ENCODE peak calls at places on chromosome 11, in six cellular contexts. One of them, this sample, is unnamed.

GRCh38 chr11:29119691-29120328 is 897.0 kb downstream of the KCNA4 start:
- DNase-seq in A673: peak
- DNase-seq in body of pancreas: no peak
- DNase-seq in MM.1S: no peak
- DNase-seq in cardiac fibroblast: peak
- DNase-seq in CD14-positive monocyte: no peak
- DNase-seq in this sample: no peak

GRCh38 chr11:110182886-110183285 is 89.7 kb downstream of the ZC3H12C start:
- DNase-seq in MM.1S: no peak
- DNase-seq in body of pancreas: no peak
- DNase-seq in cardiac fibroblast: peak
- DNase-seq in A673: no peak
- DNase-seq in CD14-positive monocyte: no peak
- DNase-seq in this sample: no peak

GRCh38 chr11:65917434-65918210 is 1.2 kb downstream of the C11orf68 start:
- DNase-seq in body of pancreas: no peak
- DNase-seq in cardiac fibroblast: no peak
- DNase-seq in A673: no peak
- DNase-seq in MM.1S: no peak
- DNase-seq in CD14-positive monocyte: no peak
- DNase-seq in this sample: no peak

GRCh38 chr11:130815921-130816320 is 100.4 kb downstream of the SNX19 start:
- DNase-seq in A673: no peak
- DNase-seq in cardiac fibroblast: no peak
- DNase-seq in MM.1S: no peak
- DNase-seq in body of pancreas: no peak
- DNase-seq in CD14-positive monocyte: no peak
- DNase-seq in this sample: no peak

GRCh38 chr11:76392889-76393288 is 11.8 kb downstream of the GVQW3 start:
- DNase-seq in MM.1S: no peak
- DNase-seq in cardiac fibroblast: no peak
- DNase-seq in A673: no peak
- DNase-seq in CD14-positive monocyte: no peak
- DNase-seq in body of pancreas: no peak
- DNase-seq in this sample: no peak

GRCh38 chr11:76369406-76369805 is 11.5 kb downstream of the THAP12 start:
- DNase-seq in body of pancreas: peak
- DNase-seq in cardiac fibroblast: no peak
- DNase-seq in MM.1S: no peak
- DNase-seq in A673: no peak
- DNase-seq in CD14-positive monocyte: no peak
- DNase-seq in this sample: no peak

GRCh38 chr11:3832816-3833215 is 7.9 kb downstream of the RHOG start:
- DNase-seq in A673: no peak
- DNase-seq in CD14-positive monocyte: no peak
- DNase-seq in cardiac fibroblast: no peak
- DNase-seq in body of pancreas: no peak
- DNase-seq in MM.1S: no peak
- DNase-seq in this sample: no peak

GRCh38 chr11:73272680-73273038 is 521 bp downstream of the P2RY6 start:
- DNase-seq in cardiac fibroblast: no peak
- DNase-seq in CD14-positive monocyte: no peak
- DNase-seq in A673: no peak
- DNase-seq in MM.1S: no peak
- DNase-seq in body of pancreas: no peak
- DNase-seq in this sample: no peak

GRCh38 chr11:2473361-2474058 is 28.7 kb downstream of the KCNQ1 start:
- DNase-seq in body of pancreas: no peak
- DNase-seq in A673: no peak
- DNase-seq in CD14-positive monocyte: no peak
- DNase-seq in MM.1S: no peak
- DNase-seq in cardiac fibroblast: no peak
- DNase-seq in this sample: no peak
- TF ChIP-seq CTCF in body of pancreas: no peak
- TF ChIP-seq CTCF in A673: no peak
- TF ChIP-seq CTCF in CD14-positive monocyte: no peak
- TF ChIP-seq CTCF in MM.1S: no peak
- TF ChIP-seq CTCF in cardiac fibroblast: no peak
- TF ChIP-seq CTCF in this sample: no peak

DNA sequence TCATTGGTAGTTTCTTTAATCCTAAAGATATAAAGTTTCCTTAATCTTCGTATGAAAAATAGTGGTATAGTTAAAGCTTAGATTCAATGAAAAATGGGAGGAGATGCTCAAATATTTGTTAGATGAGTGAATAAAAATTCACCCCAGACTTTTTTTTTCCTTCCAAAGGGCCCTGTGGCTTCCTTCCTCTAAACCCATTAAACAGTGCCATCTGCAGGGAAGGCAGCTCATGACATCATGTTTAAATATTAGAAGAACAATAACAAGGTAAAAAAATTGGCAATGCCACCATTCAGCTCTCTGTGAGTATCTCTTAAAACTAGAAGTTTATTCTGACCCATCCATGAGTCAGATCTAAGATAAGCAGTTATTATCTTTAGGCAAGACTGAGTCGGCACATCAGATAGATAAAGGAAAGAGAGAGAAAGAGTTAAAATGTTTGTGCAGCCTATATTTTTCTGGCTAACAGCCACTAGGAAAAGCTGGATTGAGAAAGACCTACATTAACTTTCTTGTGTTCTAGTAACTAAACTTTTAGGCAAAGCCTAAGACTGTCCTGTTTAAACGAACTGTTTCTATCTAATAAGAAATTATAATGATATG is 19.1 kb upstream of the OOSP1 start:
- DNase-seq in A673: peak
- DNase-seq in CD14-positive monocyte: no peak
- DNase-seq in MM.1S: peak
- DNase-seq in cardiac fibroblast: peak
- DNase-seq in body of pancreas: peak
- DNase-seq in this sample: peak
- TF ChIP-seq CTCF in A673: peak
- TF ChIP-seq CTCF in CD14-positive monocyte: peak
- TF ChIP-seq CTCF in MM.1S: peak
- TF ChIP-seq CTCF in cardiac fibroblast: peak
- TF ChIP-seq CTCF in body of pancreas: peak
- TF ChIP-seq CTCF in this sample: peak

GRCh38 chr11:72195518-72195917 is 3.6 kb downstream of the FOLR1 start:
- DNase-seq in body of pancreas: no peak
- DNase-seq in MM.1S: no peak
- DNase-seq in cardiac fibroblast: no peak
- DNase-seq in CD14-positive monocyte: no peak
- DNase-seq in A673: no peak
- DNase-seq in this sample: no peak

GRCh38 chr11:72190581-72191205 is 1.2 kb upstream of the FOLR1 start:
- DNase-seq in MM.1S: no peak
- DNase-seq in CD14-positive monocyte: no peak
- DNase-seq in cardiac fibroblast: no peak
- DNase-seq in A673: no peak
- DNase-seq in body of pancreas: no peak
- DNase-seq in this sample: no peak

GRCh38 chr11:72191961-72192381 is at the start of gene FOLR1:
- DNase-seq in CD14-positive monocyte: no peak
- DNase-seq in MM.1S: no peak
- DNase-seq in body of pancreas: no peak
- DNase-seq in cardiac fibroblast: no peak
- DNase-seq in A673: no peak
- DNase-seq in this sample: no peak

DNA sequence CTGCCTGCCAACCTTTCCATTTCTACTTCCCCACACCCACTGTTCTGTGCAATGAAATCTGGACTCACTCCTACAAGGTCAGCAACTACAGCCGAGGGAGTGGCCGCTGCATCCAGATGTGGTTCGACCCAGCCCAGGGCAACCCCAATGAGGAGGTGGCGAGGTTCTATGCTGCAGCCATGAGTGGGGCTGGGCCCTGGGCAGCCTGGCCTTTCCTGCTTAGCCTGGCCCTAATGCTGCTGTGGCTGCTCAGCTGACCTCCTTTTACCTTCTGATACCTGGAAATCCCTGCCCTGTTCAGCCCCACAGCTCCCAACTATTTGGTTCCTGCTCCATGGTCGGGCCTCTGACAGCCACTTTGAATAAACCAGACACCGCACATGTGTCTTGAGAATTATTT is 4.0 kb downstream of the FOLR1 start:
- DNase-seq in A673: no peak
- DNase-seq in body of pancreas: no peak
- DNase-seq in MM.1S: no peak
- DNase-seq in cardiac fibroblast: no peak
- DNase-seq in CD14-positive monocyte: no peak
- DNase-seq in this sample: no peak
- TF ChIP-seq CTCF in A673: no peak
- TF ChIP-seq CTCF in body of pancreas: no peak
- TF ChIP-seq CTCF in MM.1S: no peak
- TF ChIP-seq CTCF in cardiac fibroblast: no peak
- TF ChIP-seq CTCF in CD14-positive monocyte: no peak
- TF ChIP-seq CTCF in this sample: no peak

GRCh38 chr11:63023851-63024648 is 8.4 kb upstream of the SLC22A8 start:
- DNase-seq in cardiac fibroblast: peak
- DNase-seq in body of pancreas: peak
- DNase-seq in CD14-positive monocyte: peak
- DNase-seq in MM.1S: peak
- DNase-seq in A673: peak
- DNase-seq in this sample: peak

GRCh38 chr11:63023415-63023814 is 7.8 kb upstream of the SLC22A8 start:
- DNase-seq in A673: no peak
- DNase-seq in cardiac fibroblast: no peak
- DNase-seq in CD14-positive monocyte: no peak
- DNase-seq in MM.1S: no peak
- DNase-seq in body of pancreas: no peak
- DNase-seq in this sample: no peak

GRCh38 chr11:63022422-63022821 is 6.8 kb upstream of the SLC22A8 start:
- DNase-seq in cardiac fibroblast: no peak
- DNase-seq in CD14-positive monocyte: no peak
- DNase-seq in A673: no peak
- DNase-seq in MM.1S: no peak
- DNase-seq in body of pancreas: no peak
- DNase-seq in this sample: no peak

GRCh38 chr11:63019506-63019905 is 3.9 kb upstream of the SLC22A8 start:
- DNase-seq in body of pancreas: no peak
- DNase-seq in MM.1S: no peak
- DNase-seq in A673: no peak
- DNase-seq in CD14-positive monocyte: no peak
- DNase-seq in cardiac fibroblast: no peak
- DNase-seq in this sample: no peak

DNA sequence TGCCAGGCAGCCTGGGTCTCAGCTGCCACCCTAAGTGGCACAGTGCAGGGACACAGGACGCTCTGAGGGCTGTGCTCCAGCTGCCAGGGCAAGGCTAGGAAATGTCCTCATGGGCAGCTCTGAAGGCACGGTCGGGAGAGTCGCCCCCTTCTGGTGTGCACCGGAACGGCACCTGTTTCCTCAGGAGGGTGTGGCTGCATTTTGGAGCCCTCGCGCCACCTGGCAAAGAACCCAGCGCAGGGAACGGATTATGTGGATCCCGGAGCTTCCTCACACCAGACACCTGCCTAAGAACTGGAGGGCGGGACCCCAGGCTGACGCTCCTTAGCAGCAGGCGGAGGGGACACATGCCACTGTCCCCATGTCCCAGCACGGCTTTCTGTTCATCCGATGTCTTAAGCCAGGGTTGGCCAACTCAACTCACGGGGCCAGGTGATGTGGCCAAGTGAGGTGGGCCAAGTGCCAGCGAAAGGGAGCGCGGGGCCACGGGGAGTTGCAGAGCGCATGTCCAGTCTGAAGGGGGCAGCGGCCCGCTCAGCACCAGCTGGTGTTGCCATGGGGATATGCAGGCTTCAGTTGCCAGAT is 5.1 kb upstream of the SLC22A8 start:
- DNase-seq in cardiac fibroblast: no peak
- DNase-seq in A673: peak
- DNase-seq in body of pancreas: no peak
- DNase-seq in CD14-positive monocyte: no peak
- DNase-seq in MM.1S: peak
- DNase-seq in this sample: no peak
- TF ChIP-seq CTCF in cardiac fibroblast: peak
- TF ChIP-seq CTCF in A673: peak
- TF ChIP-seq CTCF in body of pancreas: no peak
- TF ChIP-seq CTCF in CD14-positive monocyte: no peak
- TF ChIP-seq CTCF in MM.1S: peak
- TF ChIP-seq CTCF in this sample: peak

GRCh38 chr11:48116843-48117242 is 99.8 kb upstream of the OR4B1 start:
- DNase-seq in MM.1S: peak
- DNase-seq in CD14-positive monocyte: no peak
- DNase-seq in body of pancreas: no peak
- DNase-seq in A673: peak
- DNase-seq in cardiac fibroblast: peak
- DNase-seq in this sample: no peak
- TF ChIP-seq CTCF in MM.1S: peak
- TF ChIP-seq CTCF in CD14-positive monocyte: peak
- TF ChIP-seq CTCF in body of pancreas: no peak
- TF ChIP-seq CTCF in A673: peak
- TF ChIP-seq CTCF in cardiac fibroblast: peak
- TF ChIP-seq CTCF in this sample: no peak

GRCh38 chr11:95095858-95096587 is 6.4 kb downstream of the ENDOD1 start:
- DNase-seq in cardiac fibroblast: peak
- DNase-seq in MM.1S: peak
- DNase-seq in CD14-positive monocyte: no peak
- DNase-seq in body of pancreas: no peak
- DNase-seq in A673: peak
- DNase-seq in this sample: peak

GRCh38 chr11:95089620-95090542 is at the start of gene ENDOD1:
- DNase-seq in cardiac fibroblast: peak
- DNase-seq in A673: peak
- DNase-seq in body of pancreas: peak
- DNase-seq in CD14-positive monocyte: peak
- DNase-seq in MM.1S: peak
- DNase-seq in this sample: peak

GRCh38 chr11:95091663-95092062 is 2.0 kb downstream of the ENDOD1 start:
- DNase-seq in MM.1S: no peak
- DNase-seq in body of pancreas: no peak
- DNase-seq in cardiac fibroblast: no peak
- DNase-seq in A673: no peak
- DNase-seq in CD14-positive monocyte: no peak
- DNase-seq in this sample: no peak

GRCh38 chr11:95093548-95093947 is 3.9 kb downstream of the ENDOD1 start:
- DNase-seq in cardiac fibroblast: no peak
- DNase-seq in A673: peak
- DNase-seq in body of pancreas: no peak
- DNase-seq in MM.1S: no peak
- DNase-seq in CD14-positive monocyte: no peak
- DNase-seq in this sample: no peak

DNA sequence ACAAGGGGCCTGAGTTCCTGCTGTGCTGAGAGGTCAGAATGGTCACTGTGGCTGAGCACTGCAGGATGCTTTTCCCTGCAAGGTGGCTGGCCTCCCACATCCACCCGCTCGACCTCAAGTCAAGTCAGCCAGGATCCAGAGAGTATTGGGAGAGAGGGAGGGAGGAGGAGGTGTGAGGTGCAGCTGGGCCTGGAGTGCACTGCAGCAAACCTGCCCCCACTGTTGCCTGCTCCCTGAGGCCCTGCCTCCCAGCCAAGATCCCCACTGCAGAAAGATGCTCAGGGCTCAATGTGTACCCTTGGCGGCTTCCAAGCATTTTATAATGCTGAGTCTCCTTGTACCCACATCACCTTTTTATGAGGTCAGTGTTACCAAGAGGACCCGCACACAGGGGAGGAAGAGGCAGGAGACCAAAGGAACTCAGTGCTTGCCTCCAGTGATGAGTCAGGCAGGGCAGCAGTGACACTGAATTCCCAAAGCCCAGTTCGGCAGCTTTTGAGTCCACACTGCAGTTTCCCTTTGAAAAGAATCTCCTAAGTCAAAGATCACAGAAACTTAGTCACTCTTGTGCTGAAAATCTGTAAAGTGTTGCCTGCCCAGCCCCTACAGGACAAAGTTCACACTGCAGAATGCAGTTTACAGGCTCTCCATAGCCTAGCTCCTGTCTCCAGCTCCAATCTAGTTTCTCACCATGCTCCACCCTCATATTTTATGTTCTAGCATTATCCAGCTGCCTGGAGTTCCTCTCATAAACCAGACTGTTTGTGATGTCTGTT is 3.1 kb downstream of the ENDOD1 start:
- DNase-seq in A673: peak
- DNase-seq in CD14-positive monocyte: no peak
- DNase-seq in body of pancreas: no peak
- DNase-seq in cardiac fibroblast: peak
- DNase-seq in MM.1S: peak
- DNase-seq in this sample: no peak
- TF ChIP-seq CTCF in A673: peak
- TF ChIP-seq CTCF in CD14-positive monocyte: peak
- TF ChIP-seq CTCF in body of pancreas: peak
- TF ChIP-seq CTCF in cardiac fibroblast: peak
- TF ChIP-seq CTCF in MM.1S: peak
- TF ChIP-seq CTCF in this sample: no peak

This sample was measured in GM13976.